ENCODE peak calls at places on chromosomes 2 and 18, in five cellular contexts. X is upper lobe of right lung, N is hepatocyte, K is transverse colon, F is kidney. W is an unnamed sample.

GRCh38 chr2:65062843-65063242 is 6.6 kb downstream of the CEP68 start:
- DNase-seq in X (no peak), K (no peak), F (no peak), N (no peak), W (no peak)

GRCh38 chr2:63992061-63992685 is 27.1 kb downstream of the VPS54 start:
- DNase-seq in N (no peak), X (no peak), K (no peak), F (no peak), W (peak; percentile 64)

GRCh38 chr18:43855376-43855775 is 578.1 kb upstream of the SYT4 start:
- DNase-seq in N (no peak), F (no peak), X (no peak), K (no peak), W (no peak)

GRCh38 chr2:53509827-53510785 is 257.5 kb upstream of the CHAC2 start:
- DNase-seq in N (no peak), K (no peak), X (no peak), F (no peak), W (no peak)

GRCh38 chr2:11286749-11287148 is 57.7 kb downstream of the ROCK2 start:
- DNase-seq in F (no peak), N (no peak), K (no peak), X (no peak), W (no peak)

GRCh38 chr2:74648009-74648443 is at the start of gene M1AP:
- DNase-seq in K (no peak), X (no peak), N (peak; percentile 48), F (peak; percentile 75), W (no peak)

GRCh38 chr2:138239902-138240595 is 261.5 kb upstream of the SPOPL start:
- DNase-seq in X (no peak), N (no peak), F (no peak), K (no peak), W (no peak)

GRCh38 chr18:66995270-66995669 is 391.4 kb upstream of the CDH19 start:
- DNase-seq in K (no peak), F (no peak), X (no peak), N (no peak), W (no peak)

GRCh38 chr2:65252640-65253039 is 25.0 kb downstream of the ACTR2 start:
- DNase-seq in K (no peak), N (no peak), X (no peak), F (no peak), W (no peak)

GRCh38 chr18:61333746-61334490 is 688 bp downstream of the CDH20 start:
- DNase-seq in N (peak; percentile 21), X (no peak), F (peak; percentile 70), K (no peak), W (no peak)

GRCh38 chr2:100923461-100924020 is 78.5 kb upstream of the RPL31 start:
- DNase-seq in F (no peak), K (no peak), X (no peak), N (no peak), W (no peak)

GRCh38 chr2:182372661-182373060 is 54.2 kb downstream of the PDE1A start:
- DNase-seq in K (peak; percentile 46), X (no peak), F (no peak), N (peak; percentile 56), W (no peak)

GRCh38 chr2:223366566-223366965 is 235.6 kb downstream of the SCG2 start:
- DNase-seq in X (no peak), K (no peak), F (no peak), N (no peak), W (no peak)

GRCh38 chr2:71578665-71579371 is 125.5 kb downstream of the DYSF start:
- DNase-seq in F (no peak), N (no peak), K (peak; percentile 14), X (no peak), W (no peak)

GRCh38 chr2:28981016-28981441 is at the start of gene TOGARAM2:
- DNase-seq in F (no peak), K (no peak), X (no peak), N (peak; percentile 70), W (no peak)

GRCh38 chr2:177897278-177897677 is 175.3 kb downstream of the PDE11A start:
- DNase-seq in F (no peak), K (no peak), X (no peak), N (no peak), W (no peak)

GRCh38 chr18:63203497-63203896 is 116.1 kb downstream of the BCL2 start:
- DNase-seq in N (no peak), F (no peak), X (no peak), K (no peak), W (no peak)

GRCh38 chr18:25058520-25058919 is 293.4 kb downstream of the ZNF521 start:
- DNase-seq in X (no peak), N (no peak), K (no peak), F (no peak), W (peak; percentile 8)

GRCh38 chr2:239482801-239483712 is 82.2 kb upstream of the HDAC4 start:
- DNase-seq in K (no peak), X (no peak), N (no peak), F (peak; percentile 67), W (no peak)

GRCh38 chr2:101330253-101330921 is 21.9 kb upstream of the RNF149 start:
- DNase-seq in F (peak; percentile 85), N (peak; percentile 46), X (no peak), K (peak; percentile 68), W (no peak)

GRCh38 chr18:54233228-54233625 is 8.8 kb upstream of the MBD2 start:
- DNase-seq in F (no peak), N (no peak), X (no peak), K (no peak), W (no peak)

GRCh38 chr2:237060518-237061312 is 25.0 kb upstream of the COPS8 start:
- DNase-seq in X (no peak), K (peak; percentile 37), F (no peak), N (peak; percentile 80), W (peak; percentile 54)

GRCh38 chr18:28005164-28005563 is 171.8 kb downstream of the CDH2 start:
- DNase-seq in X (no peak), N (no peak), F (no peak), K (no peak), W (no peak)

GRCh38 chr2:168454737-168455691 is 1.1 kb upstream of the CERS6 start:
- DNase-seq in F (no peak), N (no peak), X (no peak), K (no peak), W (no peak)

GRCh38 chr2:209368924-209369323 is 54.9 kb upstream of the MAP2 start:
- DNase-seq in K (peak; percentile 48), N (peak; percentile 81), F (peak; percentile 59), X (peak; percentile 78), W (peak; percentile 15)

GRCh38 chr2:203786912-203787311 is 80.5 kb downstream of the CD28 start:
- DNase-seq in X (no peak), F (no peak), N (no peak), K (no peak), W (no peak)

GRCh38 chr2:161206491-161207032 is 46.3 kb downstream of the TANK start:
- DNase-seq in X (no peak), N (no peak), F (no peak), K (no peak), W (no peak)

GRCh38 chr2:118913805-118914645 is 28.0 kb upstream of the MARCO start:
- DNase-seq in F (no peak), N (no peak), K (no peak), X (no peak), W (no peak)

GRCh38 chr18:51082571-51083264 is 52.7 kb downstream of the SMAD4 start:
- DNase-seq in F (no peak), X (no peak), K (no peak), N (no peak), W (no peak)

GRCh38 chr2:130963849-130964793 is 127.4 kb downstream of the ARHGEF4 start:
- DNase-seq in X (no peak), N (peak; percentile 63), F (no peak), K (no peak), W (peak; percentile 15)

GRCh38 chr18:47983055-47983454 is 52.6 kb upstream of the SMAD2 start:
- DNase-seq in F (no peak), N (no peak), K (no peak), X (no peak), W (no peak)

GRCh38 chr18:2654828-2655152 is 736 bp upstream of the SMCHD1 start:
- DNase-seq in F (no peak), N (no peak), X (no peak), K (no peak), W (no peak)

GRCh38 chr2:30708491-30709290 is 98.6 kb downstream of the CAPN13 start:
- DNase-seq in X (peak; percentile 35), F (no peak), N (no peak), K (no peak), W (no peak)

GRCh38 chr2:207258191-207258991 is 92.6 kb upstream of the KLF7 start:
- DNase-seq in K (peak; percentile 78), F (peak; percentile 84), N (peak; percentile 79), X (no peak), W (peak; percentile 80)

GRCh38 chr18:13438507-13439056 is 220.0 kb downstream of the LDLRAD4 start:
- DNase-seq in N (no peak), K (no peak), X (no peak), F (no peak), W (no peak)

GRCh38 chr2:157732596-157732995 is 103.9 kb upstream of the ACVR1C start:
- DNase-seq in F (no peak), N (no peak), K (no peak), X (no peak), W (no peak)
- H3K4me1 ChIP-seq in F (no peaks in the 10 kb centered on the region), N (no peaks in the 10 kb centered on the region), K (no peaks in the 10 kb centered on the region), X (no peaks in the 10 kb centered on the region), W (no peaks in the 10 kb centered on the region)

GRCh38 chr2:128715360-128715759 is 396.7 kb upstream of the HS6ST1 start:
- DNase-seq in N (no peak), X (no peak), K (no peak), F (no peak), W (no peak)

GRCh38 chr2:128714285-128714684 is 395.6 kb upstream of the HS6ST1 start:
- DNase-seq in F (no peak), N (no peak), K (no peak), X (no peak), W (no peak)

GRCh38 chr2:128714861-128715312 is 396.2 kb upstream of the HS6ST1 start:
- DNase-seq in X (no peak), F (no peak), K (no peak), N (no peak), W (no peak)

GRCh38 chr2:128710242-128710641 is 391.6 kb upstream of the HS6ST1 start:
- DNase-seq in N (no peak), X (no peak), K (no peak), F (no peak), W (no peak)

GRCh38 chr2:128710770-128711169 is 392.1 kb upstream of the HS6ST1 start:
- DNase-seq in K (no peak), N (no peak), X (no peak), F (no peak), W (no peak)
- H3K4me3 ChIP-seq in K (no peak overlapping the region), N (no peak overlapping the region), X (no peak overlapping the region), F (no peak overlapping the region), W (no peak overlapping the region)

GRCh38 chr2:81895620-81896245 is 1591.2 kb upstream of the LRRTM1 start:
- DNase-seq in X (no peak), F (no peak), N (peak; percentile 6), K (no peak), W (no peak)

GRCh38 chr2:81894451-81894990 is 1590.0 kb upstream of the LRRTM1 start:
- DNase-seq in K (no peak), X (no peak), N (peak; percentile 49), F (no peak), W (no peak)
- TF ChIP-seq CTCF in K (no peak), X (no peak), N (peak; percentile 31), F (no peak), W (no peak)

GRCh38 chr2:144330951-144331651 is 188.8 kb downstream of the ZEB2 start:
- DNase-seq in K (no peak), F (no peak), N (peak; percentile 16), X (no peak), W (no peak)
- H3K4me1 ChIP-seq in K (peaks cover 9% of the 10 kb centered on the region), F (no peaks in the 10 kb centered on the region), N (peaks cover 4% of the 10 kb centered on the region), X (peaks cover 14% of the 10 kb centered on the region), W (no peaks in the 10 kb centered on the region)

W was measured in BE2C.